ENCODE peak calls at places on chromosomes 12 and 14, in seven cellular contexts. U, K, V, M, B, L and S are unnamed samples. For H3K36me3, the result is how much of the 10 kb centered on the place peaks cover.

GRCh38 chr12:51011960-51012359 is 14.2 kb downstream of the SLC11A2 start:
- DNase-seq in U (no peak), K (no peak), V (no peak), M (no peak), B (no peak), L (peak), S (no peak)

GRCh38 chr14:55102141-55102547 is 26.9 kb upstream of the LGALS3 start:
- DNase-seq in U (peak), K (peak), V (peak), M (no peak), B (no peak), L (peak), S (peak)

GRCh38 chr12:93946542-93947150 is 201.7 kb upstream of the PLXNC1 start:
- DNase-seq in U (peak), K (no peak), V (no peak), M (no peak), B (no peak), L (no peak), S (no peak)

GRCh38 chr14:105878125-105878524 is 351.7 kb downstream of the TMEM121 start:
- DNase-seq in U (no peak), K (peak), V (no peak), M (no peak), B (no peak), L (peak), S (no peak)

GRCh38 chr14:26401170-26401968 is 196.5 kb downstream of the NOVA1 start:
- DNase-seq in U (no peak), K (no peak), V (no peak), M (no peak), B (no peak), L (no peak), S (no peak)

GRCh38 chr12:51183816-51184215 is 10.9 kb upstream of the TFCP2 start:
- DNase-seq in U (peak), K (peak), V (no peak), M (no peak), B (no peak), L (no peak), S (peak)

GRCh38 chr14:70707138-70708038 is 65.7 kb downstream of the TTC9 start:
- DNase-seq in U (peak), K (no peak), V (no peak), M (no peak), B (no peak), L (no peak), S (peak)

GRCh38 chr14:49770212-49770817 is 2.4 kb downstream of the KLHDC2 start:
- DNase-seq in U (peak), K (no peak), V (no peak), M (no peak), B (no peak), L (no peak), S (no peak)

GRCh38 chr12:4506870-4507269 is 31.8 kb upstream of the RAD51AP1 start:
- DNase-seq in U (peak), K (no peak), V (peak), M (no peak), B (no peak), L (no peak), S (no peak)

GRCh38 chr14:102966256-102966655 is 43.8 kb downstream of the AMN start:
- DNase-seq in U (no peak), K (no peak), V (no peak), M (no peak), B (no peak), L (no peak), S (no peak)

GRCh38 chr12:29863665-29864064 is 79.9 kb upstream of the TMTC1 start:
- DNase-seq in U (no peak), K (no peak), V (no peak), M (no peak), B (no peak), L (no peak), S (no peak)

GRCh38 chr14:79318371-79318770 is 892.9 kb downstream of the DIO2 start:
- DNase-seq in U (peak), K (no peak), V (no peak), M (no peak), B (no peak), L (no peak), S (no peak)

GRCh38 chr12:12704593-12705230 is 8.7 kb upstream of the GPR19 start:
- DNase-seq in U (peak), K (no peak), V (peak), M (peak), B (peak), L (no peak), S (peak)

GRCh38 chr12:70443274-70443673 is 77.2 kb downstream of the KCNMB4 start:
- DNase-seq in U (no peak), K (no peak), V (no peak), M (no peak), B (no peak), L (no peak), S (no peak)

GRCh38 chr12:90275088-90275487 is 566.5 kb upstream of the ATP2B1 start:
- DNase-seq in U (no peak), K (no peak), V (no peak), M (no peak), B (no peak), L (no peak), S (no peak)

GRCh38 chr12:113048716-113049127 is 7.8 kb upstream of the DTX1 start:
- DNase-seq in U (peak), K (no peak), V (peak), M (peak), B (no peak), L (no peak), S (peak)

GRCh38 chr12:121279507-121279915 is 17.0 kb downstream of the CAMKK2 start:
- DNase-seq in U (peak), K (peak), V (no peak), M (no peak), B (no peak), L (no peak), S (no peak)

GRCh38 chr12:19181666-19182426 is 52.3 kb downstream of the PLEKHA5 start:
- DNase-seq in U (no peak), K (no peak), V (no peak), M (no peak), B (no peak), L (no peak), S (no peak)

GRCh38 chr12:132171968-132172521 is 27.8 kb downstream of the NOC4L start:
- DNase-seq in U (no peak), K (peak), V (no peak), M (no peak), B (no peak), L (peak), S (no peak)

GRCh38 chr14:77741438-77741837 is 19.5 kb downstream of the SNW1 start:
- DNase-seq in U (no peak), K (no peak), V (no peak), M (no peak), B (no peak), L (no peak), S (no peak)

GRCh38 chr14:77738559-77739250 is 22.3 kb downstream of the SNW1 start:
- DNase-seq in U (peak), K (no peak), V (no peak), M (no peak), B (no peak), L (no peak), S (no peak)
- H3K36me3 ChIP-seq in U (under half), K (half or more), V (half or more), M (under half), B (under half), L (half or more), S (under half)

GRCh38 chr12:2690348-2691000 is 104.3 kb upstream of the FKBP4 start:
- DNase-seq in U (no peak), K (no peak), V (no peak), M (no peak), B (no peak), L (no peak), S (no peak)

GRCh38 chr12:2692156-2692555 is 102.6 kb upstream of the FKBP4 start:
- DNase-seq in U (no peak), K (no peak), V (no peak), M (no peak), B (no peak), L (no peak), S (no peak)

GRCh38 chr12:2691001-2691339 is 103.8 kb upstream of the FKBP4 start:
- DNase-seq in U (peak), K (no peak), V (peak), M (peak), B (no peak), L (no peak), S (no peak)

GRCh38 chr12:2689879-2690278 is 104.9 kb upstream of the FKBP4 start:
- DNase-seq in U (no peak), K (no peak), V (no peak), M (no peak), B (no peak), L (no peak), S (no peak)

DNA sequence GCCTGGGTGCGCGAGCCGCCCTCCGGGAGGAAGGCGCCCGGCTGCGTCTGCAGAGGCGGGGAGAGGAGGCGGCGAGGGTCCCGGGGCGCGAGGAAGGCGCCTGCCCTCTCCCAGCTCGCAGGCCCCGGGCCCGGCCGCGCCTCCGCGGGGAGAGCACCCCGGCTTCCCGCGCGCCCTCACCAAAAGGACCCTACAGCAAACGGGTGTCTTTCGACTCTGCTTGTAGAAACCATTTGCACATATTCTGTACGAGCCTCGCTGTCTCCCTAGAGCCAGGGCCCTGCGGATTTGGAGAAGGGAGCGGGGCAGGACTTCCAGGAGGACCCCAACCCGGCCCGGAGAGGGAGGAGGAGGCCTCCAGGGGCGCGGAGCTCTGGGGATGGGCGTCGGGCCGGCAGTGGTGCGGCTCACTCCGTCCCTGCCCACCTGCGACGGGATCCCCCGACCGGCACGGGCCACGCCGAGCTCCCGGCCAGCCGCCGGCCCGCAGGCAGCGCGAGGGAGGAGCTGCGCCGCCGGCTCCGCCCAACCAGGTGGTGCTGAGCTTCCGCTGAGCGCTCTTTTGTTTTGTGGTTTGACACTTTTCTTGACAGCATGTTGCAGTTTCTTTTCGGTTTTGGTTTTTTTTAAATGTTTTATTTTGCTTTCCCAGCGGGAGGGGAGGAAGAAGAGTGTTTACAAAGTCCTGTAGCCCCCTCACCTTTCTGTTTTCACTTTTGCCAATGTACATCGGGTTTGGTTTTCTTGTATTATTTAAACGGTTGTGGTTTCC is 103.2 kb upstream of the FKBP4 start:
- DNase-seq in U (no peak), K (no peak), V (peak), M (peak), B (no peak), L (no peak), S (peak)
- H3K4me3 ChIP-seq in U (no peak), K (peak), V (peak), M (peak), B (peak), L (peak), S (peak)

DNA sequence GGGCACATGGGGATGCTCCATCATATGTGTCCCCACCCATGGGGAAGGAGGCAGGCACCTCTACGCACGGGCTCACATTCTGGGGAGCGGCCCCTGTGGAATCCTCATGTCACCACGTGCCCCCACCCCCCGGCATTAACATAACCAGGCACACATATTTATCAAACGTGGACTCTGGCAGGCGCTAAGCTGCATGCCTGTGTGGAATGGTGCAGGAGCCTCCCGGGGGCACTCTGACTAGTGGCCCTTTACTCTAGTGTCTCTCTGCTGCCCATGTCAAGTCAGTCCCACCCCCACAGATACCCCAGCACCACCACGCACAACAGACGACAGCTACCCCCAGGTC is 66.1 kb downstream of the CCDC88C start:
- DNase-seq in U (no peak), K (no peak), V (no peak), M (no peak), B (no peak), L (no peak), S (no peak)
- H3K27ac ChIP-seq in U (no peak), K (peak), V (peak), M (no peak), B (no peak), L (peak), S (no peak)

GRCh38 chr12:49100380-49100779 is 5.8 kb upstream of the DHH start:
- DNase-seq in U (no peak), K (no peak), V (no peak), M (no peak), B (no peak), L (no peak), S (no peak)

GRCh38 chr12:49097381-49097780 is 2.8 kb upstream of the DHH start:
- DNase-seq in U (no peak), K (no peak), V (no peak), M (no peak), B (no peak), L (no peak), S (no peak)

GRCh38 chr12:49094966-49095365 is 365 bp upstream of the DHH start:
- DNase-seq in U (no peak), K (no peak), V (no peak), M (no peak), B (no peak), L (no peak), S (no peak)

GRCh38 chr12:49098703-49099102 is 4.1 kb upstream of the DHH start:
- DNase-seq in U (no peak), K (no peak), V (no peak), M (no peak), B (no peak), L (no peak), S (no peak)

GRCh38 chr12:49098035-49098451 is 3.4 kb upstream of the DHH start:
- DNase-seq in U (peak), K (peak), V (peak), M (peak), B (no peak), L (peak), S (peak)
- H3K36me3 ChIP-seq in U (half or more), K (half or more), V (half or more), M (under half), B (under half), L (half or more), S (under half)

GRCh38 chr12:109299849-109300248 is 9.2 kb downstream of the FOXN4 start:
- DNase-seq in U (no peak), K (no peak), V (no peak), M (no peak), B (no peak), L (no peak), S (no peak)
- H3K4me3 ChIP-seq in U (no peak), K (no peak), V (no peak), M (no peak), B (no peak), L (no peak), S (no peak)

DNA sequence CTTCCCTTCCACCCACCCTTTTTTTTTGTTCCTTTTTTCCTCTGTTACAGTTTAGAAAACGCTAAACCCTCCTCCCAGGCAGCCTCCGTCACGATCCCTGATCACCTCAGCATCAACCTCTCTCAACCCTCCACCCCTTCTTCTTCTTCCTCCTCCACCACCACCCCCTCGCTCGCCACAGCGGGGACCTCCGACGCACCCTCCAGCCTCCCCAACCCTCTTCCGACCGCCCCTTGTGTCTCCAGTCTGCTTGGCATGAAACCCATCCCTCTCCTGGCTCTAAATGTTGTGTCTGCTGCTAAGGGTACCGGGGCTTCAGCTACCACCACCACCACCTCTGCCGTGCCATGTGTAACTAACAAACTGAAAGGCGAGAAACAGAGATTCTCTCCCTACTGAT is 22.9 kb downstream of the PCBP2 start:
- DNase-seq in U (no peak), K (no peak), V (no peak), M (no peak), B (no peak), L (peak), S (no peak)
- H3K27ac ChIP-seq in U (no peak), K (peak), V (no peak), M (no peak), B (no peak), L (peak), S (no peak)

GRCh38 chr14:88231626-88232025 is 91.4 kb downstream of the KCNK10 start:
- DNase-seq in U (no peak), K (no peak), V (no peak), M (no peak), B (no peak), L (no peak), S (no peak)

GRCh38 chr14:88227693-88228092 is 95.4 kb downstream of the KCNK10 start:
- DNase-seq in U (no peak), K (no peak), V (no peak), M (no peak), B (no peak), L (no peak), S (no peak)

GRCh38 chr14:88228519-88229236 is 94.4 kb downstream of the KCNK10 start:
- DNase-seq in U (no peak), K (no peak), V (no peak), M (no peak), B (no peak), L (no peak), S (no peak)

GRCh38 chr14:88229428-88229827 is 93.6 kb downstream of the KCNK10 start:
- DNase-seq in U (no peak), K (no peak), V (no peak), M (no peak), B (no peak), L (no peak), S (no peak)

GRCh38 chr14:88225721-88226120 is 97.3 kb downstream of the KCNK10 start:
- DNase-seq in U (no peak), K (no peak), V (no peak), M (peak), B (no peak), L (no peak), S (no peak)
- H3K36me3 ChIP-seq in U (under half), K (under half), V (under half), M (under half), B (under half), L (under half), S (under half)